ENCODE peak calls at places on chromosomes 3 and 15, in seven cellular contexts. One of them, this sample, is unnamed.

GRCh38 chr3:161503271-161503670 is 6.7 kb downstream of the OTOL1 start:
- DNase-seq in neural progenitor cell: no peak
- DNase-seq in AG10803: no peak
- DNase-seq in spleen: no peak
- DNase-seq in AG09309: no peak
- DNase-seq in HCT116: no peak
- DNase-seq in brain microvascular endothelial cell: no peak
- DNase-seq in this sample: no peak

GRCh38 chr3:29937185-29937584 is 656.3 kb downstream of the RBMS3 start:
- DNase-seq in neural progenitor cell: no peak
- DNase-seq in AG10803: no peak
- DNase-seq in spleen: no peak
- DNase-seq in AG09309: no peak
- DNase-seq in HCT116: no peak
- DNase-seq in brain microvascular endothelial cell: peak; percentile 24
- DNase-seq in this sample: no peak

GRCh38 chr3:189630667-189631372 is 369 bp upstream of the TP63 start:
- DNase-seq in neural progenitor cell: no peak
- DNase-seq in AG10803: peak; percentile 9
- DNase-seq in spleen: no peak
- DNase-seq in AG09309: no peak
- DNase-seq in HCT116: no peak
- DNase-seq in brain microvascular endothelial cell: peak; percentile 14
- DNase-seq in this sample: no peak

GRCh38 chr3:64666171-64666581 is 21.6 kb downstream of the ADAMTS9 start:
- DNase-seq in neural progenitor cell: no peak
- DNase-seq in AG10803: peak; percentile 83
- DNase-seq in spleen: no peak
- DNase-seq in AG09309: no peak
- DNase-seq in HCT116: no peak
- DNase-seq in brain microvascular endothelial cell: no peak
- DNase-seq in this sample: no peak

GRCh38 chr15:81418891-81419290 is 44.9 kb upstream of the TMC3 start:
- DNase-seq in neural progenitor cell: no peak
- DNase-seq in AG10803: no peak
- DNase-seq in spleen: no peak
- DNase-seq in AG09309: no peak
- DNase-seq in HCT116: no peak
- DNase-seq in brain microvascular endothelial cell: no peak
- DNase-seq in this sample: no peak

GRCh38 chr3:98556164-98557130 is 24.7 kb downstream of the GPR15 start:
- DNase-seq in neural progenitor cell: no peak
- DNase-seq in AG10803: no peak
- DNase-seq in spleen: no peak
- DNase-seq in AG09309: no peak
- DNase-seq in HCT116: peak; percentile 93
- DNase-seq in brain microvascular endothelial cell: peak; percentile 36
- DNase-seq in this sample: no peak

GRCh38 chr3:127031046-127031810 is 48.3 kb downstream of the PLXNA1 start:
- DNase-seq in neural progenitor cell: no peak
- DNase-seq in AG10803: no peak
- DNase-seq in spleen: no peak
- DNase-seq in AG09309: no peak
- DNase-seq in HCT116: no peak
- DNase-seq in brain microvascular endothelial cell: no peak
- DNase-seq in this sample: no peak

GRCh38 chr3:192861972-192862371 is 55.7 kb downstream of the MB21D2 start:
- DNase-seq in neural progenitor cell: no peak
- DNase-seq in AG10803: no peak
- DNase-seq in spleen: no peak
- DNase-seq in AG09309: no peak
- DNase-seq in HCT116: no peak
- DNase-seq in brain microvascular endothelial cell: no peak
- DNase-seq in this sample: no peak

GRCh38 chr3:150243466-150243865 is 164.6 kb upstream of the TSC22D2 start:
- DNase-seq in neural progenitor cell: no peak
- DNase-seq in AG10803: no peak
- DNase-seq in spleen: no peak
- DNase-seq in AG09309: no peak
- DNase-seq in HCT116: no peak
- DNase-seq in brain microvascular endothelial cell: no peak
- DNase-seq in this sample: no peak

GRCh38 chr15:62035256-62035908 is 24.9 kb downstream of the VPS13C start:
- DNase-seq in neural progenitor cell: no peak
- DNase-seq in AG10803: peak; percentile 80
- DNase-seq in spleen: no peak
- DNase-seq in AG09309: peak; percentile 18
- DNase-seq in HCT116: no peak
- DNase-seq in brain microvascular endothelial cell: peak; percentile 13
- DNase-seq in this sample: no peak

GRCh38 chr3:4411236-4411635 is 55.8 kb downstream of the SUMF1 start:
- DNase-seq in neural progenitor cell: no peak
- DNase-seq in AG10803: no peak
- DNase-seq in spleen: no peak
- DNase-seq in AG09309: no peak
- DNase-seq in HCT116: no peak
- DNase-seq in brain microvascular endothelial cell: no peak
- DNase-seq in this sample: no peak

GRCh38 chr15:66752078-66752477 is 50.0 kb downstream of the SMAD6 start:
- DNase-seq in neural progenitor cell: no peak
- DNase-seq in AG10803: no peak
- DNase-seq in spleen: no peak
- DNase-seq in AG09309: no peak
- DNase-seq in HCT116: no peak
- DNase-seq in brain microvascular endothelial cell: no peak
- DNase-seq in this sample: no peak

DNA sequence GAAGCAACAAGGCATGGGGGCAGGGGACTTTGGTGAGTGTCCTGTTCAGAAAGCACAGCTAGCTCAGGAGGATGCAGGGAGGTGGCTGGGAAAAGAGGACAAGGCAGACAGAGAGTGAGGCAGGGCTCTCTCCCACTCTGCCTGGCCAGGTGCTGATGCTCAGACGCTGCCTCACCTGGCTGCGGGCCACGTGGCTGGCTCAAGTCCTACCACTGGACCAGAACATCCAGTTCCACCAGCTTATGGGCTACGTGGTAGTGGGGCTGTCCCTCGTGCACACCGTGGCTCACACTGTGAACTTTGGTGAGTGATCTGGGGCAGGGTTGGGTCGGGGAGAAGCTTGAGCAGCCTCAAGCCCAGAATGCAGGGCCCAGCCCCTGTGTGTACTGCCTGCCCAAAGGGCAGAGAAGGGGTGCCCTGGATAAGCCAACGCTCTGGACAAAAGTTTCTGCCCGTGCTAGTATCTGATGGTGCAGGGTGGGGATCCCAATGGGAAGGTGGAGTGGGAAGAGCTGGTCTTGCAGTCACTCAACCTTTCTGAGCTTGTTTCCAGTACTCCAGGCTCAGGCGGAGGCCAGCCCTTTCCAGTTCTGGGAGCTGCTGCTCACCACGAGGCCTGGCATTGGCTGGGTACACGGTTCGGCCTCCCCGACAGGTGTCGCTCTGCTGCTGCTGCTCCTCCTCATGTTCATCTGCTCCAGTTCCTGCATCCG is 20.9 kb downstream of the NOX5 start:
- DNase-seq in neural progenitor cell: peak; percentile 63
- DNase-seq in AG10803: no peak
- DNase-seq in spleen: no peak
- DNase-seq in AG09309: no peak
- DNase-seq in HCT116: no peak
- DNase-seq in brain microvascular endothelial cell: no peak
- DNase-seq in this sample: no peak
- TF ChIP-seq CTCF in neural progenitor cell: peak; percentile 62
- TF ChIP-seq CTCF in AG10803: no peak
- TF ChIP-seq CTCF in spleen: no peak
- TF ChIP-seq CTCF in AG09309: no peak
- TF ChIP-seq CTCF in HCT116: peak; percentile 55
- TF ChIP-seq CTCF in brain microvascular endothelial cell: peak; percentile 50
- TF ChIP-seq CTCF in this sample: no peak

DNA sequence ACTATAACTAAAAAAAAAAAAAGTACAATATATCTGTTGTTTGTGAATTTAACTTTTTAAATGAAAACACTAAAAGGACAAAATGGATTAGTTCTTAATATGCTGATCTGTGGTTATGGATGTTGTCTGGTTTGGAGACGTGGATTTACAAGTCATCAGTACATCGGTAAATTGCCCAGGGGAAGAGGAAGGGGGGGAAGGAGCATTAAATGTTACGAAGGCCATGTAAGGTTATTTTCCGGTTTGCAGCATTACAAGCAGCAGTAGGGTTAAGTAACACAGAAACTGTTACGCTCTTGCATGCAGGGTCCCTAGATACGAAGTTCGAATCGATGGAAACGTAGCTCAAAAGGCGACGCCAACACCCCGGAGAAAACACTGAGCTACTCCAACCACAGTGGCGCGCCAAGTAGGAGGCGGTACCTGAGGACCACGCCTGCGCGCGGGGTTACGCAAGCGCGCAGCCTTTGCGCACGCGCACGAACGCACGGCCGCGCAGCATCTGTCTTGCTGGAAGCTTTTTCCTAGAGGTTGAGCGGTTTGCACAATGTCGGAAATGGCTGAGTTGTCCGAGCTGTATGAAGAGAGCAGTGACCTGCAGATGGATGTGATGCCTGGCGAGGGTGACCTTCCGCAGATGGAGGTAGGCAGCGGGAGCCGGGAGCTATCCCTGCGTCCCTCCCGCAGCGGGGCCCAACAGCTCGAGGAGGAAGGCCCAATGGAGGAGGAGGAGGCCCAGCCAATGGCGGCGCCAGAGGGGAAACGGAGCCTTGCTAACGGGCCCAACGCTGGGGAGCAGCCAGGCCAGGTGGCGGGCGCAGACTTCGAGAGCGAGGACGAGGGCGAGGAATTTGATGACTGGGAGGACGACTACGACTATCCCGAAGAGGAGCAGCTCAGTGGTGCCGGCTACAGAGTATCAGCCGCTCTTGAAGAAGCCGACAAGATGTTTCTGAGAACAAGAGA is at the start of gene EID1:
- DNase-seq in neural progenitor cell: peak; percentile 98
- DNase-seq in AG10803: peak; percentile 94
- DNase-seq in spleen: peak; percentile 98
- DNase-seq in AG09309: peak; percentile 71
- DNase-seq in HCT116: peak; percentile 85
- DNase-seq in brain microvascular endothelial cell: peak; percentile 93
- DNase-seq in this sample: peak; percentile 90
- TF ChIP-seq CTCF in neural progenitor cell: no peak
- TF ChIP-seq CTCF in AG10803: no peak
- TF ChIP-seq CTCF in spleen: no peak
- TF ChIP-seq CTCF in AG09309: peak; percentile 14
- TF ChIP-seq CTCF in HCT116: no peak
- TF ChIP-seq CTCF in brain microvascular endothelial cell: peak; percentile 8
- TF ChIP-seq CTCF in this sample: no peak

GRCh38 chr15:77507911-77508310 is 87.2 kb downstream of the HMG20A start:
- DNase-seq in neural progenitor cell: no peak
- DNase-seq in AG10803: peak; percentile 40
- DNase-seq in spleen: no peak
- DNase-seq in AG09309: no peak
- DNase-seq in HCT116: peak; percentile 41
- DNase-seq in brain microvascular endothelial cell: no peak
- DNase-seq in this sample: no peak

GRCh38 chr15:77507151-77507847 is 86.6 kb downstream of the HMG20A start:
- DNase-seq in neural progenitor cell: no peak
- DNase-seq in AG10803: no peak
- DNase-seq in spleen: no peak
- DNase-seq in AG09309: no peak
- DNase-seq in HCT116: no peak
- DNase-seq in brain microvascular endothelial cell: no peak
- DNase-seq in this sample: no peak

GRCh38 chr15:77505556-77505955 is 84.9 kb downstream of the HMG20A start:
- DNase-seq in neural progenitor cell: no peak
- DNase-seq in AG10803: no peak
- DNase-seq in spleen: no peak
- DNase-seq in AG09309: no peak
- DNase-seq in HCT116: no peak
- DNase-seq in brain microvascular endothelial cell: no peak
- DNase-seq in this sample: no peak

GRCh38 chr15:77504871-77505270 is 84.2 kb downstream of the HMG20A start:
- DNase-seq in neural progenitor cell: no peak
- DNase-seq in AG10803: no peak
- DNase-seq in spleen: no peak
- DNase-seq in AG09309: no peak
- DNase-seq in HCT116: no peak
- DNase-seq in brain microvascular endothelial cell: no peak
- DNase-seq in this sample: no peak

DNA sequence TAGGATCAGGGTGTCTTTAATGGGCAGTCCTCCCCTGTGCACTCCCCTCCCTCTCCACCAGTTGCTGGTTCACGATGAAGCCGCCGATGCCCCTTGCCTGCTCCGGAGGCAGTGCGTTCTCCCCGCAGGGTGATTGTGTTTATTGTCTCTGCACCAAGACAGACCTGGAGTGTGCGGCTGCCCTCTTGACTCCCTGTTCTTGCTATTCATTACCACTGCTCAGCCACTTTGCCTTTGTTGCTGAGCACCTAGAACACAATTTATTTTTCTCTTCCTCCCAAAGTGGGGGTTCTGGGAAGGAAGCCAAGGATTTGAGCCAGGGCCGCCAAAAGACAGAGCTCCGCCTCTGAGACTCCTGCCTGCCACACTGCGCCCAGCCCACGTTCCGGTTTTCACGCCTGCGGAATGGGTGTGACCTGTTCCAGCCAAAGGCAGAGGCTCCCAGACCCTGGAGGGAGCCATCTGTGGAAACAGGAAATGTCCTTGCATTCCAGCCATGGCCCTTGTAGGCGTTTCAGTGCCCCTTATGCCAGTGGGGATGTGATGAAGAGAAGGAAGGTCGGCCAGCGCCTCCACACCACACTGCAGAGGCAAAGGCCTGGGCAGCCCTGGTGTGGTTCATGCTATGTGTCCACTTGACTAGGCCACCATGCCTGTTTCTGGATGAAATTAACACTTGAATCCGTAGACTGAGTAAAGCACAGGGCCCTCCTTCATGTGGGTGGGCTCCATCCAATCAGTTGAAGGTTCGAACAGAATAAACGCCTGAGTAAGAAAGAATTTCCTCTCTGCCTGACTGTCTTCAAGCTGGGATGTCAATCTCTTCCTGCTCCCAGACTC is 85.8 kb downstream of the HMG20A start:
- DNase-seq in neural progenitor cell: no peak
- DNase-seq in AG10803: no peak
- DNase-seq in spleen: peak; percentile 89
- DNase-seq in AG09309: no peak
- DNase-seq in HCT116: no peak
- DNase-seq in brain microvascular endothelial cell: no peak
- DNase-seq in this sample: no peak
- TF ChIP-seq CTCF in neural progenitor cell: no peak
- TF ChIP-seq CTCF in AG10803: no peak
- TF ChIP-seq CTCF in spleen: peak; percentile 33
- TF ChIP-seq CTCF in AG09309: no peak
- TF ChIP-seq CTCF in HCT116: no peak
- TF ChIP-seq CTCF in brain microvascular endothelial cell: peak; percentile 41
- TF ChIP-seq CTCF in this sample: no peak

DNA sequence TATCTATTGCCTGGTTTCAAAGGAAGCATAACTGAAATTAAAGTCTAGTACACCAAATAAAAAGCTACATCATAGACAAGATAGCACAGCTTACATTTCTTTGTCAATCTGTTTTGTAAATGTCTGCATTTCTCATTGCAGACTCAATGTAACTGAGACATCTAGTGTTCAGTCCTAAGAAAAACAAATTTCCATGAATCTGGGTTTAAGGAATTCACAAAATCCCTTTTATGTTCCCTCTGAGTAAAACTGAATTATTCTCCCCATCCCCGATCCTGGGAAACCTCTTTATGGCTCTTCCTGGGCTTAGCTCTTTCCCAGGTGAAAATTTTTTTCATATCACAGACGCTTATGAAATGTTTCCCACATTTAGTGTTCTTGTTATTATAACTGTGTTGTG is 21.6 kb upstream of the RASA2 start:
- DNase-seq in neural progenitor cell: no peak
- DNase-seq in AG10803: peak; percentile 42
- DNase-seq in spleen: no peak
- DNase-seq in AG09309: no peak
- DNase-seq in HCT116: no peak
- DNase-seq in brain microvascular endothelial cell: no peak
- DNase-seq in this sample: no peak
- TF ChIP-seq CTCF in neural progenitor cell: no peak
- TF ChIP-seq CTCF in AG10803: peak; percentile 56
- TF ChIP-seq CTCF in spleen: no peak
- TF ChIP-seq CTCF in AG09309: no peak
- TF ChIP-seq CTCF in HCT116: no peak
- TF ChIP-seq CTCF in brain microvascular endothelial cell: peak; percentile 22
- TF ChIP-seq CTCF in this sample: no peak